ENCODE peak calls at places on chromosomes 3 and 15, in six cellular contexts. U is cardiac muscle cell; L is SW480; Q is choroid plexus epithelial cell; S is stimulated activated CD4-positive, alpha-beta T cell treated with anti-CD3 and anti-CD28 coated beads, TNF-alpha, amount 100 ng/mL, for 48 hours; C is stimulated activated CD8-positive, alpha-beta memory T cell treated with anti-CD3 and anti-CD28 coated beads, Interleukin-7, amount 100 ng/mL, for 4 hours. Z is an unnamed sample.

GRCh38 chr3:16318216-16318615 is 53.2 kb downstream of the OXNAD1 start:
- DNase-seq in U (no peak), L (no peak), Q (peak; percentile 68), S (no peak), C (no peak), Z (no peak)

GRCh38 chr3:134768845-134769244 is 26.2 kb upstream of the EPHB1 start:
- DNase-seq in U (no peak), L (no peak), Q (no peak), S (no peak), C (no peak), Z (no peak)

GRCh38 chr3:49120438-49121135 is at the start of gene USP19:
- DNase-seq in U (peak; percentile 95), L (peak; percentile 88), Q (peak; percentile 93), S (peak; percentile 88), C (peak; percentile 92), Z (peak; percentile 96)

GRCh38 chr15:38540516-38540915 is 24.1 kb downstream of the RASGRP1 start:
- DNase-seq in U (no peak), L (no peak), Q (no peak), S (no peak), C (no peak), Z (no peak)

GRCh38 chr3:33810545-33810944 is 12.1 kb downstream of the PDCD6IP start:
- DNase-seq in U (no peak), L (no peak), Q (no peak), S (no peak), C (no peak), Z (no peak)

GRCh38 chr3:13571264-13571663 is 22.3 kb downstream of the FBLN2 start:
- DNase-seq in U (no peak), L (no peak), Q (no peak), S (no peak), C (no peak), Z (no peak)

GRCh38 chr15:90886291-90886614 is 1.9 kb downstream of the FES start:
- DNase-seq in U (no peak), L (no peak), Q (no peak), S (no peak), C (no peak), Z (no peak)

GRCh38 chr15:95770191-95770590 is 560.3 kb upstream of the NR2F2 start:
- DNase-seq in U (no peak), L (no peak), Q (peak; percentile 30), S (no peak), C (no peak), Z (no peak)

GRCh38 chr3:24336101-24336500 is 158.5 kb downstream of the THRB start:
- DNase-seq in U (no peak), L (no peak), Q (no peak), S (no peak), C (no peak), Z (no peak)

GRCh38 chr3:12345141-12345561 is 56.3 kb downstream of the PPARG start:
- DNase-seq in U (no peak), L (peak; percentile 82), Q (peak; percentile 90), S (no peak), C (no peak), Z (no peak)

GRCh38 chr15:101526442-101526841 is 36.9 kb upstream of the PCSK6 start:
- DNase-seq in U (no peak), L (no peak), Q (no peak), S (no peak), C (no peak), Z (no peak)

GRCh38 chr3:43212914-43213611 is 73.3 kb upstream of the SNRK start:
- DNase-seq in U (no peak), L (no peak), Q (no peak), S (no peak), C (no peak), Z (no peak)

GRCh38 chr3:108037770-108038169 is 53.1 kb downstream of the CD47 start:
- DNase-seq in U (peak; percentile 34), L (no peak), Q (no peak), S (no peak), C (no peak), Z (no peak)

GRCh38 chr15:74400313-74400850 is 32.9 kb upstream of the CYP11A1 start:
- DNase-seq in U (no peak), L (no peak), Q (peak; percentile 31), S (no peak), C (no peak), Z (no peak)

GRCh38 chr3:105802073-105802706 is 66.6 kb downstream of the CBLB start:
- DNase-seq in U (no peak), L (no peak), Q (peak; percentile 67), S (no peak), C (no peak), Z (no peak)

GRCh38 chr15:31867536-31868442 is 162.5 kb upstream of the CHRNA7 start:
- DNase-seq in U (peak; percentile 69), L (peak; percentile 52), Q (peak; percentile 58), S (peak; percentile 32), C (peak; percentile 38), Z (peak; percentile 79)

GRCh38 chr15:51672100-51672731 is 9.1 kb upstream of the SCG3 start:
- DNase-seq in U (no peak), L (no peak), Q (no peak), S (no peak), C (no peak), Z (no peak)

GRCh38 chr3:141399979-141400971 is 32.0 kb downstream of the ZBTB38 start:
- DNase-seq in U (peak; percentile 42), L (no peak), Q (peak; percentile 49), S (no peak), C (no peak), Z (no peak)

GRCh38 chr3:138845771-138846173 is 11.0 kb upstream of the PIK3CB start:
- DNase-seq in U (no peak), L (no peak), Q (no peak), S (no peak), C (no peak), Z (no peak)

GRCh38 chr15:78550194-78550593 is 9.9 kb downstream of the PSMA4 start:
- DNase-seq in U (no peak), L (no peak), Q (peak; percentile 22), S (no peak), C (no peak), Z (no peak)

GRCh38 chr15:75029378-75030022 is 6.1 kb downstream of the PPCDC start:
- DNase-seq in U (peak; percentile 92), L (peak; percentile 62), Q (peak; percentile 88), S (peak; percentile 73), C (peak; percentile 75), Z (peak; percentile 98)

GRCh38 chr3:8713901-8714759 is 19.5 kb upstream of the CAV3 start:
- DNase-seq in U (peak; percentile 22), L (no peak), Q (peak; percentile 13), S (no peak), C (no peak), Z (peak; percentile 67)

GRCh38 chr3:127077068-127077467 is 94.2 kb downstream of the PLXNA1 start:
- DNase-seq in U (no peak), L (no peak), Q (no peak), S (no peak), C (no peak), Z (no peak)

GRCh38 chr3:14265246-14265962 is 86.8 kb downstream of the LSM3 start:
- DNase-seq in U (no peak), L (peak; percentile 68), Q (peak; percentile 50), S (no peak), C (no peak), Z (no peak)

GRCh38 chr15:70430029-70430428 is 332.3 kb upstream of the TLE3 start:
- DNase-seq in U (no peak), L (no peak), Q (peak; percentile 75), S (no peak), C (no peak), Z (no peak)

GRCh38 chr15:41465822-41466421 is 27.8 kb upstream of the ITPKA start:
- DNase-seq in U (peak; percentile 49), L (peak; percentile 52), Q (peak; percentile 84), S (no peak), C (no peak), Z (no peak)

GRCh38 chr3:195873281-195873887 is 35.0 kb downstream of the TNK2 start:
- DNase-seq in U (no peak), L (peak; percentile 48), Q (no peak), S (no peak), C (no peak), Z (no peak)

GRCh38 chr15:78050851-78051250 is 26.7 kb downstream of the TBC1D2B start:
- DNase-seq in U (peak; percentile 7), L (no peak), Q (no peak), S (no peak), C (no peak), Z (no peak)

GRCh38 chr15:32838338-32838737 is 120.5 kb downstream of the GREM1 start:
- DNase-seq in U (no peak), L (no peak), Q (no peak), S (no peak), C (no peak), Z (no peak)

Z was measured in H1.